ENCODE peak calls at places on chromosomes 3 and 15, in nine cellular contexts. M, O, Q, J, V, H, B, A and W are unnamed samples.

GRCh38 chr15:101479851-101480612 is 9.5 kb downstream of the PCSK6 start:
- DNase-seq in M (no peak), O (no peak), Q (no peak), J (no peak), V (no peak), H (no peak), B (no peak), A (no peak), W (no peak)

GRCh38 chr3:182668541-182668940 is 124.8 kb upstream of the ATP11B start:
- DNase-seq in M (no peak), O (no peak), Q (no peak), J (no peak), V (no peak), H (no peak), B (no peak), A (no peak), W (no peak)

GRCh38 chr3:58009749-58010535 is 1.7 kb downstream of the FLNB start:
- DNase-seq in M (no peak), O (no peak), Q (no peak), J (no peak), V (no peak), H (no peak), B (no peak), A (no peak), W (no peak)

GRCh38 chr3:190357468-190357867 is 30.5 kb upstream of the CLDN16 start:
- DNase-seq in M (no peak), O (no peak), Q (no peak), J (no peak), V (no peak), H (no peak), B (no peak), A (no peak), W (no peak)

GRCh38 chr3:147384210-147385058 is 21.9 kb downstream of the ZIC4 start:
- DNase-seq in M (no peak), O (no peak), Q (peak; percentile 20), J (no peak), V (no peak), H (no peak), B (no peak), A (no peak), W (no peak)

GRCh38 chr3:140360332-140360731 is 317.5 kb upstream of the TRIM42 start:
- DNase-seq in M (no peak), O (no peak), Q (no peak), J (no peak), V (no peak), H (no peak), B (no peak), A (no peak), W (no peak)

GRCh38 chr3:170865209-170866094 is 4.5 kb downstream of the RPL22L1 start:
- DNase-seq in M (peak; percentile 8), O (no peak), Q (peak; percentile 35), J (no peak), V (no peak), H (no peak), B (no peak), A (no peak), W (no peak)

GRCh38 chr3:110620118-110620517 is 451.5 kb upstream of the NECTIN3 start:
- DNase-seq in M (no peak), O (no peak), Q (no peak), J (no peak), V (no peak), H (no peak), B (no peak), A (no peak), W (no peak)

GRCh38 chr15:77608774-77609173 is 23.9 kb downstream of the LINGO1 start:
- DNase-seq in M (no peak), O (no peak), Q (no peak), J (no peak), V (no peak), H (no peak), B (no peak), A (no peak), W (no peak)

GRCh38 chr3:54830658-54831057 is 97.2 kb downstream of the LRTM1 start:
- DNase-seq in M (peak; percentile 21), O (no peak), Q (no peak), J (no peak), V (no peak), H (no peak), B (no peak), A (peak; percentile 17), W (no peak)

GRCh38 chr15:101068961-101069734 is 150.0 kb downstream of the LRRK1 start:
- DNase-seq in M (no peak), O (no peak), Q (peak; percentile 13), J (no peak), V (no peak), H (no peak), B (no peak), A (peak; percentile 31), W (no peak)

GRCh38 chr15:50189630-50190029 is 7.6 kb downstream of the SLC27A2 start:
- DNase-seq in M (no peak), O (no peak), Q (no peak), J (no peak), V (no peak), H (no peak), B (no peak), A (no peak), W (no peak)

GRCh38 chr15:59437777-59438574 is at the start of gene FAM81A:
- DNase-seq in M (peak; percentile 50), O (peak; percentile 13), Q (peak; percentile 41), J (peak; percentile 89), V (peak; percentile 32), H (no peak), B (peak; percentile 49), A (peak; percentile 73), W (no peak)

GRCh38 chr15:26235148-26235769 is 372.1 kb upstream of the ATP10A start:
- DNase-seq in M (no peak), O (no peak), Q (no peak), J (no peak), V (no peak), H (no peak), B (no peak), A (no peak), W (no peak)

GRCh38 chr3:185976977-185977678 is 39.3 kb upstream of the TRA2B start:
- DNase-seq in M (peak; percentile 94), O (peak; percentile 51), Q (peak; percentile 74), J (peak; percentile 82), V (peak; percentile 80), H (peak; percentile 61), B (peak; percentile 0), A (peak; percentile 76), W (peak; percentile 58)

GRCh38 chr15:89501646-89502045 is 5.3 kb upstream of the RHCG start:
- DNase-seq in M (no peak), O (no peak), Q (no peak), J (no peak), V (no peak), H (no peak), B (no peak), A (no peak), W (no peak)

GRCh38 chr3:185824051-185824466 is 783 bp downstream of the IGF2BP2 start:
- DNase-seq in M (no peak), O (peak; percentile 29), Q (peak; percentile 22), J (peak; percentile 11), V (no peak), H (no peak), B (no peak), A (no peak), W (no peak)

GRCh38 chr3:114878119-114878839 is 268.8 kb downstream of the ZBTB20 start:
- DNase-seq in M (no peak), O (no peak), Q (no peak), J (no peak), V (no peak), H (no peak), B (no peak), A (no peak), W (no peak)

GRCh38 chr3:52800079-52800478 is 5.5 kb downstream of the ITIH3 start:
- DNase-seq in M (no peak), O (no peak), Q (no peak), J (no peak), V (no peak), H (no peak), B (no peak), A (no peak), W (no peak)

GRCh38 chr15:52337198-52337853 is 41.7 kb upstream of the MYO5C start:
- DNase-seq in M (no peak), O (no peak), Q (no peak), J (no peak), V (no peak), H (no peak), B (no peak), A (peak; percentile 39), W (no peak)

GRCh38 chr3:128009952-128010846 is 42.0 kb upstream of the SEC61A1 start:
- DNase-seq in M (no peak), O (no peak), Q (no peak), J (no peak), V (no peak), H (no peak), B (no peak), A (no peak), W (no peak)

GRCh38 chr3:46208167-46208704 is at the start of gene CCR1:
- DNase-seq in M (peak; percentile 68), O (no peak), Q (peak; percentile 60), J (no peak), V (peak; percentile 44), H (no peak), B (no peak), A (peak; percentile 10), W (peak; percentile 72)

GRCh38 chr3:138338816-138339215 is 9.2 kb upstream of the NME9 start:
- DNase-seq in M (no peak), O (no peak), Q (peak; percentile 57), J (no peak), V (no peak), H (no peak), B (no peak), A (no peak), W (no peak)

GRCh38 chr15:60535743-60536142 is 56.8 kb upstream of the ICE2 start:
- DNase-seq in M (no peak), O (no peak), Q (no peak), J (no peak), V (no peak), H (no peak), B (no peak), A (no peak), W (no peak)

GRCh38 chr3:20999661-21000060 is 751.3 kb downstream of the ZNF385D start:
- DNase-seq in M (no peak), O (no peak), Q (no peak), J (no peak), V (no peak), H (no peak), B (no peak), A (no peak), W (no peak)

GRCh38 chr3:47772788-47773187 is 8.9 kb downstream of the SMARCC1 start:
- DNase-seq in M (no peak), O (no peak), Q (no peak), J (no peak), V (no peak), H (no peak), B (no peak), A (no peak), W (no peak)

GRCh38 chr3:187811580-187812250 is 66.4 kb upstream of the BCL6 start:
- DNase-seq in M (no peak), O (no peak), Q (no peak), J (no peak), V (no peak), H (no peak), B (no peak), A (no peak), W (peak; percentile 49)

GRCh38 chr3:159273608-159274007 is 471.8 kb downstream of the MFSD1 start:
- DNase-seq in M (peak; percentile 17), O (peak; percentile 32), Q (no peak), J (peak; percentile 18), V (no peak), H (no peak), B (no peak), A (peak; percentile 29), W (no peak)

GRCh38 chr3:107498646-107499045 is 24.1 kb upstream of the BBX start:
- DNase-seq in M (no peak), O (no peak), Q (no peak), J (no peak), V (no peak), H (no peak), B (no peak), A (no peak), W (no peak)

GRCh38 chr15:78570710-78571109 is 5.4 kb downstream of the CHRNA5 start:
- DNase-seq in M (no peak), O (no peak), Q (no peak), J (no peak), V (no peak), H (no peak), B (no peak), A (no peak), W (no peak)

GRCh38 chr15:67076147-67076843 is 10.9 kb downstream of the SMAD3 start:
- DNase-seq in M (peak; percentile 84), O (no peak), Q (no peak), J (no peak), V (no peak), H (no peak), B (no peak), A (no peak), W (peak; percentile 75)